ENCODE peak calls at places on chromosomes 5 and 9, in nine cellular contexts. Z, V, A, T, I, F, M, L and X are unnamed samples.

GRCh38 chr5:89735108-89735507 is 674.4 kb downstream of the CETN3 start:
- DNase-seq in Z (no peak), V (no peak), A (no peak), T (no peak), I (no peak), F (no peak), M (no peak), L (no peak), X (no peak)

GRCh38 chr9:35616681-35617459 is 1.3 kb downstream of the CD72 start:
- DNase-seq in Z (peak), V (peak), A (no peak), T (peak), I (peak), F (peak), M (peak), L (no peak), X (peak)

GRCh38 chr9:127505396-127506116 is 54.2 kb downstream of the LRSAM1 start:
- DNase-seq in Z (no peak), V (peak), A (no peak), T (peak), I (no peak), F (peak), M (no peak), L (peak), X (peak)

GRCh38 chr5:11918463-11919045 is 14.3 kb upstream of the CTNND2 start:
- DNase-seq in Z (no peak), V (no peak), A (no peak), T (no peak), I (no peak), F (no peak), M (no peak), L (no peak), X (no peak)

GRCh38 chr9:7439355-7439978 is 360.1 kb downstream of the DMAC1 start:
- DNase-seq in Z (no peak), V (no peak), A (no peak), T (peak), I (no peak), F (no peak), M (no peak), L (no peak), X (no peak)

GRCh38 chr5:180043381-180043780 is 28.2 kb downstream of the RNF130 start:
- DNase-seq in Z (no peak), V (no peak), A (no peak), T (no peak), I (no peak), F (no peak), M (no peak), L (no peak), X (no peak)

GRCh38 chr9:129547063-129547462 is 73.8 kb downstream of the C9orf50 start:
- DNase-seq in Z (no peak), V (no peak), A (no peak), T (no peak), I (no peak), F (no peak), M (peak), L (no peak), X (no peak)

GRCh38 chr9:35691325-35691631 is 1.6 kb upstream of the TPM2 start:
- DNase-seq in Z (no peak), V (no peak), A (no peak), T (no peak), I (no peak), F (no peak), M (no peak), L (no peak), X (no peak)

GRCh38 chr9:122332643-122333042 is 38.2 kb upstream of the PTGS1 start:
- DNase-seq in Z (no peak), V (no peak), A (no peak), T (no peak), I (no peak), F (no peak), M (no peak), L (no peak), X (no peak)

GRCh38 chr5:169695919-169696490 is 58.9 kb downstream of the DOCK2 start:
- DNase-seq in Z (no peak), V (no peak), A (no peak), T (no peak), I (peak), F (no peak), M (no peak), L (no peak), X (no peak)

GRCh38 chr5:160802567-160802966 is 49.4 kb downstream of the ATP10B start:
- DNase-seq in Z (peak), V (no peak), A (no peak), T (no peak), I (no peak), F (no peak), M (no peak), L (no peak), X (no peak)

GRCh38 chr5:45038366-45038987 is 229.7 kb downstream of the MRPS30 start:
- DNase-seq in Z (no peak), V (no peak), A (no peak), T (no peak), I (no peak), F (no peak), M (no peak), L (no peak), X (no peak)

GRCh38 chr9:127187231-127187956 is 65.0 kb upstream of the ANGPTL2 start:
- DNase-seq in Z (peak), V (peak), A (no peak), T (no peak), I (peak), F (no peak), M (peak), L (no peak), X (peak)

GRCh38 chr5:38871790-38872551 is 26.2 kb downstream of the OSMR start:
- DNase-seq in Z (no peak), V (no peak), A (no peak), T (no peak), I (peak), F (no peak), M (no peak), L (no peak), X (no peak)

GRCh38 chr9:69885474-69885929 is 64.9 kb downstream of the CFAP95 start:
- DNase-seq in Z (no peak), V (no peak), A (no peak), T (no peak), I (peak), F (no peak), M (no peak), L (no peak), X (no peak)

DNA sequence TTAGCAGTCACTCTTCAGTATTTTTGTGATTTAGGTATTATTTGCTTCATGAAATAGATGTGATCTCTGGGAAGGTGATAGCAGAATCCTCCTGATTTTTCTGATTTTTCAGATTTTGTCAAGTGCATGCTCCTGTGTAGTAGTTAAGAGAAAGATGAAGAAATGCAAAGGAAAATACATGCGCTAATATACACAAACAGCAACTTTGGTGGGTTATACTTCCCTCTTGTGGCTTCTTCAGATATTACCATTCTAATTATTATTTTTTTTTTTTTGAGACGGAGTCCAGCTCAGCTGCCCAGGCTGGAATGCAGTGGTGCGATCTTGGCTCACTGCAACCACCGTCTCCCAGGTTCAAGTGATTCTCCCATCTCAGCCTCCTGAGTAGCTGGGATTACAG is 31.7 kb downstream of the LMNB1 start:
- DNase-seq in Z (no peak), V (no peak), A (no peak), T (no peak), I (peak), F (no peak), M (no peak), L (no peak), X (no peak)
- TF ChIP-seq CTCF in Z (peak), V (peak), A (peak), T (peak), I (peak), F (peak), M (peak), L (peak), X (peak)

DNA sequence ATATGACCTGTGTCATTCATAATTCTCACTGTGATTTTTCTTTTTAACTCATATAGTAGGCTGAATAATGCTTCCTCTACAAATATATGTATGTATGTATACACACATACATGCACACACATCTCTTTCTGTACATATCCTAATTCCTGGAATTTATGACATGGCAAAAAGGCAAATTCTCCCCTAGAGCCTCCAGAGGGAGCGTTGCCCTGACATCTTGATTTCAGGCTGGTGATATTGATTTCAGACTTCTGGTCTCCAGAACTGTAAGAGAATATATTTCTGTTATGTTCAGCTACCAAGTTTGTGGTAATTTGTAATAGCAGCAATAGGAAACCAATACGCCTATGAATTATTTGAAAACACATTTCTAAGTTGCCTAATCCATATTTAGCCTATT is 166.6 kb upstream of the GAS1 start:
- DNase-seq in Z (no peak), V (no peak), A (no peak), T (no peak), I (no peak), F (no peak), M (no peak), L (no peak), X (no peak)
- TF ChIP-seq CTCF in Z (no peak), V (no peak), A (no peak), T (peak), I (peak), F (no peak), M (no peak), L (peak), X (no peak)

GRCh38 chr5:33375900-33376299 is 64.9 kb upstream of the TARS1 start:
- DNase-seq in Z (no peak), V (no peak), A (no peak), T (no peak), I (no peak), F (no peak), M (no peak), L (no peak), X (no peak)

GRCh38 chr5:33381243-33381642 is 59.5 kb upstream of the TARS1 start:
- DNase-seq in Z (no peak), V (no peak), A (no peak), T (no peak), I (no peak), F (no peak), M (no peak), L (no peak), X (no peak)

DNA sequence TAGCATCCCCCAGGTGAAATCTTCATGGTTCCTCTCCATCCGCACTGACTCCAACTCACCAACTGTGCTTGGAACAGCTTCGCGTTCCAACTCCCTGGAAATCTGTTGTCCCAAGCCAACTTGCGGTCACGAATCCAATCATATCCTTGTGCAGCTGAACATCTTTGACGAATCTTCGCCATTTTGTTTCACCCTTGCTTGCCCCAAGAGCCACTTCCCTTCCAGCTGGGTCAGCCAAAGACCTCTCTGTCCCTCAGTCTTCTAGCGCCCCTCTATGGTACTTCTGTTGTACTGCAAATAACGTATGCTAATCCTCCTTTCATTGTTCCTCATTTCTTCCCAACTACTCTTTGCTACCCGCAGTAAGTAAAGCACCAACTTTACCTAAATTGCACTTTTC is 61.0 kb upstream of the TARS1 start:
- DNase-seq in Z (peak), V (no peak), A (no peak), T (peak), I (no peak), F (peak), M (no peak), L (no peak), X (no peak)
- TF ChIP-seq CTCF in Z (no peak), V (no peak), A (no peak), T (peak), I (peak), F (peak), M (peak), L (peak), X (peak)

DNA sequence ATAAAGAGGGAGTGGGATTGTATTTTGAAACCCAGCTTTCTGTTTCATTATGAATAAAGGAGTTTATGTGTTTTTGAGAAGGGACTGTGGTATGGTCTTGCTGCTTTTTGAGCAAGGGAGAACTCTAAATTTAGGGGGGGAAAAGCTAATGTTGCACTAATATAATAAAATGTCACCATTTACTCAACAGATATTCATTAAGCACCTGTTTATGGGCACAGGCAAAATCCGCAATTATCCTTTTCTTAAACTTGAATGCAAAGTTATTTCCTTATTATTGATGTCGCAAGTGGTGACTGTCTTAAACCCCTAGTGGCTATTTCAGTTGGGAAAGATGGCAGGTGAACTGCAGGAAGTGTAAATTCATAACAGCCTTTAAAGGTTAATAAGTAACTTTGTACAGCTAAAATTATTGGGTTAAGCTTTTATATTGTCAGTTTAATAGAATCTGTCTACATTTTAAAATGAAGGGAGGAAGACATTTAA is 1.5 kb downstream of the CDC42SE2 start:
- DNase-seq in Z (no peak), V (no peak), A (no peak), T (no peak), I (no peak), F (no peak), M (no peak), L (no peak), X (no peak)
- TF ChIP-seq CTCF in Z (peak), V (no peak), A (peak), T (peak), I (peak), F (peak), M (peak), L (peak), X (peak)

GRCh38 chr9:37329576-37329975 is 92.9 kb upstream of the GRHPR start:
- DNase-seq in Z (no peak), V (no peak), A (no peak), T (peak), I (no peak), F (peak), M (no peak), L (no peak), X (no peak)
- TF ChIP-seq CTCF in Z (no peak), V (no peak), A (peak), T (peak), I (peak), F (peak), M (peak), L (no peak), X (no peak)

GRCh38 chr5:59340637-59341036 is 552.9 kb downstream of the PDE4D start:
- DNase-seq in Z (no peak), V (no peak), A (no peak), T (no peak), I (no peak), F (no peak), M (no peak), L (no peak), X (no peak)
- TF ChIP-seq CTCF in Z (no peak), V (no peak), A (no peak), T (no peak), I (no peak), F (no peak), M (no peak), L (no peak), X (no peak)

DNA sequence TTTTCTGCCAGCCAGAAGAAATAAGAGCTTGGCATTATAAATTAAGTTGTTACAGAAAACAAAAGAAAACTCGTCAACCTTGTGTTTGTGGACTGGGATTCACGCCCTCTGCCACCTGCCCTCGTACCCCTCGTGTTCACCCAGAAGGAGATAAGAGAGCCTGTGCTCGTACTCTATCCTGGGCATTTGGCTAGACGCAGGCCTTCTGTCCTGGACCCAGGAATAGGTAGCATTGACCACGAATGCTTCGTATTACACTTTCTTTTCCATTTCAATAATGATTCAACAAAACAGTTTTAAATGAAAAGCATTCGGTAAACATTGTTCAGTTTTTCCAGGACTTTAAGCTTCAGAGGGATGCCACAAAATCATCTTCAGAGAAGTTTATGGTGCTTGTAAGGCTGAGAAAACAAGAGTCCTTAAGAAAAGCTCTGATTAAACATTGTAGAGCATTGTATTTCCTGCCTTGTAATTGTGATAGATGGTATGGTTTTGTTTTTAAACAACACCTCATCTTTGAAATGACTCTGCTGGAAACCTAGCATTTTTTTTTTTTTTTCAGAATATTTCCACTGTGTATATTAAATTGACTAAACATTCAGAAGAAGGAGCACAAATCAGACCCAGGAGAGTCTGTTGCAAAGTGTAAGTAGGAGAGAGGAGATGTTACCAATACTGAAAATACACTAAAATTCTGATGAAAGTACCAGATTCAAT is 27.6 kb downstream of the MTX3 start:
- DNase-seq in Z (no peak), V (no peak), A (no peak), T (no peak), I (no peak), F (no peak), M (no peak), L (no peak), X (no peak)
- TF ChIP-seq CTCF in Z (no peak), V (no peak), A (no peak), T (no peak), I (no peak), F (no peak), M (no peak), L (no peak), X (no peak)